ENCODE peak calls at places on chromosome 5, in four cellular contexts. L is breast epithelium, J is SJCRH30, T is Karpas-422. E is an unnamed sample. For H3K27me3, the result is how much of the 10 kb centered on the place peaks cover.

GRCh38 chr5:65758546-65759144 is 36.6 kb downstream of the NLN start:
- DNase-seq in L (no peak), J (no peak), T (no peak), E (no peak)

GRCh38 chr5:174745495-174745894 is 21.1 kb downstream of the MSX2 start:
- DNase-seq in L (no peak), J (no peak), T (no peak), E (no peak)

GRCh38 chr5:17020586-17021362 is 84.7 kb upstream of the MYO10 start:
- DNase-seq in L (no peak), J (no peak), T (no peak), E (no peak)

GRCh38 chr5:64693636-64694035 is 3.3 kb downstream of the SHISAL2B start:
- DNase-seq in L (no peak), J (no peak), T (no peak), E (no peak)

GRCh38 chr5:112174959-112175594 is 244.0 kb downstream of the EPB41L4A start:
- DNase-seq in L (no peak), J (peak), T (peak), E (peak)

GRCh38 chr5:175595905-175596304 is 62.0 kb upstream of the HRH2 start:
- DNase-seq in L (no peak), J (no peak), T (no peak), E (no peak)

GRCh38 chr5:152622628-152623027 is 217.5 kb upstream of the NMUR2 start:
- DNase-seq in L (no peak), J (no peak), T (no peak), E (no peak)

GRCh38 chr5:67518227-67518626 is 321.6 kb upstream of the CD180 start:
- DNase-seq in L (no peak), J (no peak), T (no peak), E (no peak)

GRCh38 chr5:38719403-38719802 is 126.4 kb upstream of the OSMR start:
- DNase-seq in L (no peak), J (no peak), T (no peak), E (no peak)

GRCh38 chr5:44546283-44546682 is 157.1 kb upstream of the FGF10 start:
- DNase-seq in L (no peak), J (no peak), T (no peak), E (no peak)

GRCh38 chr5:43008369-43009158 is 31.6 kb downstream of the ANXA2R start:
- DNase-seq in L (peak), J (peak), T (peak), E (peak)

GRCh38 chr5:8184455-8185063 is 315.6 kb downstream of the MTRR start:
- DNase-seq in L (no peak), J (peak), T (peak), E (no peak)
- H3K4me3 ChIP-seq in L (no peak), J (no peak), T (no peak), E (no peak)

DNA sequence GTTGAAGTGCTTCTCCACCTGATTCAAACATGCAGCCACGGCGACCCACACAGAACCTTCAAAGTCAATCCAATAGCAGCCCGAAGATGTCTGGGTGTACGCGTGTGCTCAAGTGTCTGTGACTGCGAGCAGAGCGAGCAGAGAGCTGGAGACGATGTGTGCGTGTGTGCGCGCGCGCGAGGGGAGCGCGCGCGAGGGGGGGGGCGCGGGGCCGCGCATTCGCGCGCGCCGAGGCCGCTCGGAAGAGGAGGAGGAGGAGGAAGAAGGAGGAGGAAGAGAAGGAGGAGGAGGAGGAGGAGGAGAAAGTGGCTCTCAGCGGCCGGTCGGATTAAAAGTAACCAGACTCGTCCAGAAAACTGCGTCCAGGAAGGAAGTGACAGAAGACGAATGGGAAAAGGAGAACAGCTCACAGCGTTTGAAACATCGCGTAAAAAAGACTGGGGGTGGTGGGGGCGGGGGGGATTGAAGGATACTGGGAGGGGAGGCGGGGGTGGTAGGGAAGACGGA is at the start of gene MEF2C:
- DNase-seq in L (peak), J (peak), T (peak), E (no peak)
- H3K27me3 ChIP-seq in L (under half), J (under half), T (under half), E (under half)

DNA sequence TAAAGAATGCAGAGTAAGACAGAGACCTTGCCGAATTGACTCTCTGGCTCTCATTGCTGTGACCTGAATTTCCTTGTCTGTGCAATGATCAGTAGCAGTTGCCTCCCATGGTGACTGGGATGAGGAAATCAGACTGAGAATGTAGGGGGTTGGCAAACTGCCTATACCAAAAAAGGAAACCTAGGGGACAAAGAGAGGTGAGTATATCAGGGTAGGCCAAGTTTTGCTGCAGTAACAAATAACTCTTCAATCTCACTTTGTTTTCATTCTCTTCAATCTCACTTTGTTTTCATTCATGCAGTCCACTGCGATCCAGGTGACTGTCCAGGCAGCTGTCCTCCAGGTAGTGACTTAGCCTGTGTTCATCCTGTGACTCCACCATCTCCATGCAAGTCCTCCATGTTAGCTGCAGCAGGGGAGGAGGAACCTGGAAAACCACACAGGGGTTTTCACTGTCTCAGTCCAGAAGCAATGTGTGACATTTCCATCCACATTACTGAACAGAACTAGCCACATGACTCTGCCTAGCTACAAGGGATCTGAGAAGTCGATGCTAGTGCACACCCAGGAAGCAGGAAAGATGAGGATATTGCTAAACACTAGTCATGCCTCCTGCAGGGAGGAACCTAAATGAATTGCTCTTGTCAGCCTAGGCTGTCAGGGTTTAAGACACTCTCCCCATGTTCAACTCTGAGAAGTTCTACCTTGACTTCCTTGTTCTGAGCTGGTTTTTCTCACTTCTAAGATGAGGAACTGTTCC is 26.0 kb downstream of the TMEM174 start:
- DNase-seq in L (no peak), J (no peak), T (no peak), E (no peak)
- H3K27ac ChIP-seq in L (no peak), J (no peak), T (no peak), E (no peak)

DNA sequence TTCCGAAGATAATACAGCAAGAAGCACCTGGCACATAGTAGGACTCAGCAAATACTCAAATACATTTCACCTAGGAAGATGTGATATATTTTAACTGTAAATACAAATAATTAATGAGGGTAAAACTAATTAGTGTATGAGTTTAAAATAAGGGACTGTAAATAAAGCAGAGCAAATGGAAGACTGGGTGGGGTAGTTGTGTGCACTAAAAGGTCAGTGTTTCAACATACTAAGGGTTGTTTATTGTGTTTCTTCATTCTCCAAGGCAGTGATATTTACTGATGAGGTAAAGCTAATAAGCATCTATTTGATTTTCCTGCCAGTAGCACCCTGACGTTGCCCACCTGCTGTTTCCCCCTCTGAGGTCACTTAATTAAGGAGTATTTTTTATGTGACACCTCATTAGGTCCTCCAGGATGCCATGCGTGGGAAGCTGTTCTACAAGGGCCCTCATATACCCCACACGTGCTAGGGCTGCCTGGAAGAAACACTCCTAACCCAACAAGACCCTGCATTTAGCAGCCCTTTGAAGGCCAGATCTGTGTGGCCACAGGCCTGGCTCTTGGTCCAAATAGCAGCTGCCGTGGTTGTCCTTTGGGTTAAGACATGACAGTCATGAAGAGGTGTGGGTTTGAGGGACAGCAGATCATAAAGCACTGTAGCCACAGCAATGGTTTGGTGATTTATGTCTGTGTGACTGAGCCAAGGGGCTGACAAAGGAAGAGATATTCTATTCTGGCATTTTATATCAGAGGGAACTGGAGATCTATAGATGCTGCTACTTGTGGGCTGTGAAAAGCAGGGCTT is 97.5 kb upstream of the RPS23 start:
- DNase-seq in L (no peak), J (no peak), T (no peak), E (no peak)
- H3K4me3 ChIP-seq in L (no peak), J (no peak), T (no peak), E (no peak)

GRCh38 chr5:75831561-75831960 is 114.3 kb upstream of the POC5 start:
- DNase-seq in L (no peak), J (no peak), T (no peak), E (no peak)

GRCh38 chr5:75824323-75824722 is 107.1 kb upstream of the POC5 start:
- DNase-seq in L (no peak), J (no peak), T (no peak), E (no peak)

GRCh38 chr5:75823811-75824210 is 106.6 kb upstream of the POC5 start:
- DNase-seq in L (no peak), J (no peak), T (no peak), E (no peak)

DNA sequence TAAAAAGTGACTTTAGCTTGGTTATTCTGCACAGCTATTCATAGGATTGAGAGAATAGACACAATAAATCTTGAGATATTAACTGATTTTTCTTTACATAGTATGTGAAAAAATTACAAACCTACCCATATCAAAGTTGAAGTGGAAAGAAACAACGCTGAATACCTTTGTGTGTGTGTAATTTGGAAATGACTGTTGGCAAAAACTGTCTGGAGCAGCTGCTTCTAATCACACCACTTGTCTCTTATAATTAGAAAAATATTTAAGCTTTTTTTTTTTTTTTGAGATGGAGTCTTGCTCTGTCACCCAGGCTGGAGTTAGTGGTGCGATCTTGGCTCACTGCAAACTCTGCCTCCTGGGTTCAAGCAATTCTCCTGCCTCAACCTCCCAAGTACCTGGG is 110.8 kb upstream of the POC5 start:
- DNase-seq in L (no peak), J (no peak), T (no peak), E (no peak)
- H3K27me3 ChIP-seq in L (under half), J (under half), T (under half), E (under half)

DNA sequence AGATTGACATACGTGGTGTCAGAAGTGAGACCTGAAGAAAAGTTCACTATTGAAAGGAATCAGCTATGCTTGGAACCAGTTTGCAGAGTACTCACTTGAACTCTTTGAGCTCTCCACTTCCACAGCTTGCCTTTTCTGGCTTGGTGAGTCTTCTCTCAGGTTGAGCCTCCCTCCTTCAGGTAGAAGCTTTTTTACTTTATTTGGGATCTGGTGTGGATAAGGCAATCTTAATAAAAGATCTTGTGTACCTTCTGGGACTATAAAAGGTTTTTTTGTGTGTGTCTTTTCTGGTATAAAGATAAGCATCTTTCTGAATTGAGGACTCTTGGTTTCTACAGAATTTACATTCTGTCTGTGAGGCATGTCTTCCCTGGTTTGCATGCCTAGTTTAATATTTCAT is 5.4 kb upstream of the CPLANE1 start:
- DNase-seq in L (no peak), J (no peak), T (no peak), E (no peak)
- H3K27ac ChIP-seq in L (no peak), J (no peak), T (no peak), E (no peak)

GRCh38 chr5:35230043-35230611 is at the start of gene PRLR:
- DNase-seq in L (peak), J (no peak), T (no peak), E (no peak)
- H3K4me3 ChIP-seq in L (peak), J (no peak), T (no peak), E (peak)

GRCh38 chr5:116395708-116396203 is 178.9 kb downstream of the SEMA6A start:
- DNase-seq in L (no peak), J (no peak), T (no peak), E (no peak)
- H3K27me3 ChIP-seq in L (under half), J (under half), T (under half), E (under half)